ENCODE peak calls at places on chromosomes 3 and 15, in nine cellular contexts. Z is body of pancreas, B is hepatocyte, K is left ventricle myocardium inferior, O is astrocyte, X is ovary, M is pancreas, S is HepG2, N is heart left ventricle. R is an unnamed sample.

GRCh38 chr3:192022412-192022811 is 561.4 kb downstream of the PYDC2 start:
- DNase-seq in X (no peak), N (no peak), O (peak; percentile 87), S (no peak), Z (no peak), M (no peak), K (no peak), B (no peak), R (no peak)

GRCh38 chr3:52873433-52874159 is 23.8 kb downstream of the STIMATE start:
- DNase-seq in B (no peak), N (no peak), Z (no peak), M (no peak), O (peak; percentile 87), K (no peak), X (no peak), S (no peak), R (no peak)

GRCh38 chr3:17894434-17895060 is 152.1 kb upstream of the TBC1D5 start:
- DNase-seq in O (peak; percentile 39), N (no peak), K (no peak), M (no peak), B (peak; percentile 49), S (peak; percentile 5), Z (peak; percentile 56), X (no peak), R (no peak)

GRCh38 chr15:64209680-64210334 is 47.0 kb upstream of the PPIB start:
- DNase-seq in X (no peak), M (no peak), Z (no peak), K (no peak), O (peak; percentile 23), S (peak; percentile 32), B (peak; percentile 28), N (no peak), R (no peak)

GRCh38 chr3:127165036-127165435 is 27.9 kb upstream of the PRR23E start:
- DNase-seq in S (no peak), M (no peak), X (no peak), K (no peak), O (no peak), Z (no peak), N (no peak), B (no peak), R (no peak)

GRCh38 chr3:63069780-63070540 is 194.7 kb upstream of the CADPS start:
- DNase-seq in N (no peak), B (no peak), K (no peak), Z (peak; percentile 9), O (peak; percentile 22), S (no peak), M (no peak), X (no peak), R (no peak)

GRCh38 chr3:157125101-157125500 is 34.8 kb downstream of the CCNL1 start:
- DNase-seq in B (no peak), K (no peak), S (no peak), N (no peak), X (no peak), Z (no peak), O (peak; percentile 47), M (no peak), R (no peak)

GRCh38 chr15:31292391-31293020 is 34.1 kb upstream of the KLF13 start:
- DNase-seq in S (peak; percentile 71), X (no peak), K (no peak), N (peak; percentile 21), O (no peak), Z (no peak), M (no peak), B (no peak), R (no peak)

GRCh38 chr3:195117978-195118581 is 152.9 kb downstream of the XXYLT1 start:
- DNase-seq in S (no peak), X (no peak), K (no peak), O (no peak), B (peak; percentile 86), Z (no peak), N (no peak), M (no peak), R (no peak)

GRCh38 chr3:52403271-52403841 is 41.5 kb downstream of the SEMA3G start:
- DNase-seq in X (no peak), O (no peak), S (no peak), Z (no peak), B (no peak), K (no peak), N (no peak), M (no peak), R (no peak)

GRCh38 chr3:23668430-23668904 is 137.3 kb upstream of the UBE2E1 start:
- DNase-seq in X (no peak), M (no peak), S (no peak), B (peak; percentile 55), N (no peak), K (no peak), O (peak; percentile 92), Z (no peak), R (no peak)

GRCh38 chr15:71542836-71543235 is 267.5 kb upstream of the NR2E3 start:
- DNase-seq in S (no peak), M (no peak), N (no peak), O (peak; percentile 26), B (no peak), K (no peak), Z (no peak), X (no peak), R (no peak)

GRCh38 chr3:123774474-123774873 is 109.7 kb downstream of the MYLK start:
- DNase-seq in O (no peak), Z (no peak), S (no peak), K (no peak), B (no peak), N (no peak), M (no peak), X (no peak), R (no peak)

GRCh38 chr3:143288944-143289343 is 169.4 kb downstream of the CHST2 start:
- DNase-seq in O (no peak), K (no peak), S (no peak), X (no peak), M (no peak), N (no peak), B (no peak), Z (no peak), R (no peak)

GRCh38 chr3:142021127-142021526 is 128.2 kb downstream of the TFDP2 start:
- DNase-seq in X (no peak), B (no peak), Z (no peak), O (no peak), S (no peak), N (no peak), K (no peak), M (no peak), R (no peak)

GRCh38 chr3:116140100-116140689 is 305.1 kb downstream of the LSAMP start:
- DNase-seq in S (peak; percentile 9), M (no peak), K (no peak), B (peak; percentile 48), N (no peak), X (no peak), Z (no peak), O (peak; percentile 23), R (no peak)

GRCh38 chr3:42511196-42511595 is 8.8 kb downstream of the VIPR1 start:
- DNase-seq in B (no peak), Z (no peak), X (no peak), N (no peak), K (no peak), M (no peak), S (no peak), O (no peak), R (no peak)

GRCh38 chr15:89893696-89894450 is at the start of gene AP3S2:
- DNase-seq in K (peak; percentile 88), N (peak; percentile 90), S (peak; percentile 87), M (peak; percentile 90), B (peak; percentile 95), X (peak; percentile 89), O (peak; percentile 92), Z (peak; percentile 96), R (peak; percentile 91)

DNA sequence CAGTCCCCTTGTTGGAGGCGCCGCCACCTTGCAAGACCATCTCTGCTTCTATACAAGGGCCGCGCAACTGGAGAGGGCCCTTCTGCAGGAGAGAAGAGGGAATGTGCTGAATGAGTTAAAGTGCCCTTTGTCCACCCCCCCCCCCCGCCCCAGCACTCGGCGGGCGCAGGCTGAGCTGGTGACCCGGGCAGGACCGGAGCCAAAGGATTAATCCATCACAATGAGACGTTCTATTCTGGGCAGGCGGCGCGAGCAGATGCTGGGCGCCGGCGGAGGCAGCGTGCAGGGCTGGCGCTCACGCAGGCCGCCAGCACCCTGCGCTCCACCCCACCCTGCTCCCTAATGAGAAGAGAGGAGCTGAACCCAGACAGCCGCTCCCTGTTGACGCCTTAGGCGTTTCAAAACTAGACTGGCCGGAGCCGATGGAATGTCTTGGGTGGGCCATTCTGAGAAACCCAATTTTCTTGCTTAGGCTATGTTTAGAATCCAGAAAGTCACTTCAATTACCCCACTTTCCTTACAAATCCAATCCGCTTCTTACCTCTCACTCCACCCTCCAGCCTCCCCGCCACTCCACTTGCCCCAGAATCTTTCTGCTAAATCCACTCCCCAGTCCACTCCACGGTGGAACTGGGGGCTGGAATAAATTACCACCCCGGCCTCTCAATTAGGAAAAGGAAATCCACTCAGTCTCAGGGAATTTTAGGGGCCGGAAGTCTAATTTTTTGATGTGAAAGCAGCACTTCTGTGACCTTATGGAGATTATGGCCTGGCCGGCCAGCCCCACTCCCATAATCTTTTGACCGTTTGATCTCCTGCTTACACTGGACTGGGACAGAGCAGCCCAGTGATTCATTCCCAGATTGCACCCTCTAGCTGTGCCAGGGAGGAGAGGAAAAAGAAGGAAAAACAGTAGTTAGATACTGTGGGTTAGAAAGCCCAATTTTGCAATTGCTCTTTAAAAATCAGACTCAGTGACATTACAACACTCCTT is 32.7 kb downstream of the GJD2 start:
- DNase-seq in N (peak; percentile 65), Z (peak; percentile 57), S (peak; percentile 20), M (no peak), X (no peak), K (peak; percentile 73), B (peak; percentile 52), O (peak; percentile 39), R (peak; percentile 83)
- TF ChIP-seq CTCF in N (no peak), Z (no peak), S (peak; percentile 21), M (no peak), X (no peak), K (peak; percentile 28), B (no peak), O (no peak), R (no peak)

GRCh38 chr15:65326109-65326508 is 21.6 kb downstream of the RNU5B-1 start:
- DNase-seq in X (peak; percentile 37), Z (peak; percentile 25), B (peak; percentile 51), S (no peak), M (no peak), K (peak; percentile 39), O (peak; percentile 6), N (peak; percentile 47), R (no peak)
- H3K27ac ChIP-seq in X (no peak overlapping the region), Z (no peak overlapping the region), B (no peak overlapping the region), S (no peak overlapping the region), M (no peak overlapping the region), K (no peak overlapping the region), O (no peak overlapping the region), N (no peak overlapping the region), R (no peak overlapping the region)

GRCh38 chr3:186772886-186773417 is 10.4 kb upstream of the EIF4A2 start:
- DNase-seq in B (peak; percentile 46), X (peak; percentile 33), O (peak; percentile 18), N (peak; percentile 69), K (peak; percentile 72), Z (peak; percentile 57), M (peak; percentile 19), S (no peak), R (peak; percentile 72)
- H3K4me3 ChIP-seq in B (no peak overlapping the region), X (peak overlapping the region; percentile 30), O (peak overlapping the region; percentile 55), N (peak overlapping the region; percentile 58), K (peak overlapping the region; percentile 69), Z (no peak overlapping the region), M (peak overlapping the region; percentile 45), S (no peak overlapping the region), R (peak overlapping the region; percentile 63)

DNA sequence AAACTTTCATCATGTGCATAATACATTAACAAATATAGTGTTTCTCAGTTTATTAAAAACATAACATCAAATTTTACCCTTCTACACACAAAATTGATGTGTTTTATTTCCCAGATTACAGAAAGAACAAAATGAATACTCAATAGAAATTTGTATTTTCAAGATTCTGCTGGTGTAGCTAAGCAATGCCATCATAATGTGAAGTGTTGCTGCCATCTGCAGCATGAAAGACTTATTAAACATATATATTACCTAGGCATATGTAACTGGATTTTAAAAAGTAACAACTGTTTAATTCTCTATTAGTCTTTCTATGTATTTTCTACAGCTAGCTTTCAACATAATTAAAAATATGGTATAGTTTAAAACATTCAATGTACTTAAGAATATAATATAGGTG is 27.5 kb downstream of the PLSCR5 start:
- DNase-seq in B (peak; percentile 49), S (peak; percentile 39), M (no peak), Z (peak; percentile 45), X (peak; percentile 58), K (no peak), O (peak; percentile 29), N (no peak), R (no peak)
- TF ChIP-seq CTCF in B (peak; percentile 65), S (peak; percentile 59), M (no peak), Z (peak; percentile 45), X (peak; percentile 43), K (peak; percentile 61), O (peak; percentile 24), N (peak; percentile 58), R (peak; percentile 38)

R was measured in psoas muscle.